ENCODE peak calls at places on chromosomes 16 and 17, in six cellular contexts. P is heart left ventricle; Z is body of pancreas; O is A673; A is CD8-positive, alpha-beta T cell; U is GM23248. I is an unnamed sample. For H3K4me1, the result is how much of the 10 kb centered on the place peaks cover.

GRCh38 chr17:81210868-81211267 is 11.9 kb downstream of the CEP131 start:
- DNase-seq in P (no peak), Z (no peak), O (no peak), A (no peak), U (no peak), I (no peak)

GRCh38 chr17:1344521-1344920 is 55.5 kb downstream of the YWHAE start:
- DNase-seq in P (no peak), Z (no peak), O (no peak), A (no peak), U (no peak), I (no peak)

GRCh38 chr17:57357392-57357784 is 101.1 kb downstream of the MSI2 start:
- DNase-seq in P (peak), Z (peak), O (no peak), A (no peak), U (no peak), I (no peak)

GRCh38 chr16:11350531-11351335 is 5.5 kb downstream of the RMI2 start:
- DNase-seq in P (no peak), Z (no peak), O (peak), A (no peak), U (peak), I (no peak)

GRCh38 chr16:64132686-64133085 is 989.2 kb downstream of the CDH11 start:
- DNase-seq in P (no peak), Z (no peak), O (no peak), A (no peak), U (no peak), I (no peak)

GRCh38 chr17:79033741-79034501 is 10.0 kb downstream of the C1QTNF1 start:
- DNase-seq in P (peak), Z (no peak), O (no peak), A (no peak), U (no peak), I (no peak)

GRCh38 chr16:87241135-87241771 is 75.9 kb downstream of the C16orf95 start:
- DNase-seq in P (no peak), Z (no peak), O (no peak), A (no peak), U (no peak), I (no peak)

GRCh38 chr16:55662641-55663040 is 6.9 kb downstream of the SLC6A2 start:
- DNase-seq in P (no peak), Z (no peak), O (no peak), A (no peak), U (no peak), I (no peak)

GRCh38 chr17:2282297-2282873 is 21.2 kb downstream of the SMG6 start:
- DNase-seq in P (no peak), Z (no peak), O (peak), A (no peak), U (peak), I (peak)

GRCh38 chr17:77109159-77110005 is 31.4 kb upstream of the SEC14L1 start:
- DNase-seq in P (no peak), Z (no peak), O (no peak), A (no peak), U (no peak), I (no peak)

GRCh38 chr16:85949787-85950186 is 50.8 kb downstream of the IRF8 start:
- DNase-seq in P (no peak), Z (no peak), O (no peak), A (no peak), U (no peak), I (no peak)

GRCh38 chr16:85946680-85947510 is 47.9 kb downstream of the IRF8 start:
- DNase-seq in P (no peak), Z (no peak), O (no peak), A (no peak), U (no peak), I (no peak)

GRCh38 chr16:85945424-85945751 is 46.4 kb downstream of the IRF8 start:
- DNase-seq in P (no peak), Z (no peak), O (no peak), A (no peak), U (no peak), I (no peak)

GRCh38 chr16:85948870-85949269 is 49.9 kb downstream of the IRF8 start:
- DNase-seq in P (no peak), Z (no peak), O (no peak), A (no peak), U (no peak), I (no peak)

GRCh38 chr16:85947511-85948509 is 48.8 kb downstream of the IRF8 start:
- DNase-seq in P (no peak), Z (no peak), O (no peak), A (no peak), U (no peak), I (no peak)
- H3K4me3 ChIP-seq in P (no peak), Z (no peak), O (no peak), A (peak), U (no peak), I (no peak)

GRCh38 chr17:83092931-83093330 is 13.5 kb downstream of the METRNL start:
- DNase-seq in P (no peak), Z (no peak), O (no peak), A (no peak), U (no peak), I (no peak)
- H3K4me1 ChIP-seq in P (under half), Z (half or more), O (under half), A (under half), U (under half), I (under half)

GRCh38 chr16:1198194-1198593 is 26.9 kb downstream of the TPSG1 start:
- DNase-seq in P (no peak), Z (no peak), O (no peak), A (no peak), U (no peak), I (no peak)

GRCh38 chr16:1195393-1195666 is 29.7 kb downstream of the TPSG1 start:
- DNase-seq in P (no peak), Z (no peak), O (no peak), A (no peak), U (no peak), I (no peak)

GRCh38 chr16:1196494-1196893 is 28.6 kb downstream of the TPSG1 start:
- DNase-seq in P (no peak), Z (no peak), O (no peak), A (no peak), U (no peak), I (no peak)

GRCh38 chr16:1199342-1200013 is 25.6 kb downstream of the TPSG1 start:
- DNase-seq in P (no peak), Z (no peak), O (no peak), A (no peak), U (no peak), I (no peak)

DNA sequence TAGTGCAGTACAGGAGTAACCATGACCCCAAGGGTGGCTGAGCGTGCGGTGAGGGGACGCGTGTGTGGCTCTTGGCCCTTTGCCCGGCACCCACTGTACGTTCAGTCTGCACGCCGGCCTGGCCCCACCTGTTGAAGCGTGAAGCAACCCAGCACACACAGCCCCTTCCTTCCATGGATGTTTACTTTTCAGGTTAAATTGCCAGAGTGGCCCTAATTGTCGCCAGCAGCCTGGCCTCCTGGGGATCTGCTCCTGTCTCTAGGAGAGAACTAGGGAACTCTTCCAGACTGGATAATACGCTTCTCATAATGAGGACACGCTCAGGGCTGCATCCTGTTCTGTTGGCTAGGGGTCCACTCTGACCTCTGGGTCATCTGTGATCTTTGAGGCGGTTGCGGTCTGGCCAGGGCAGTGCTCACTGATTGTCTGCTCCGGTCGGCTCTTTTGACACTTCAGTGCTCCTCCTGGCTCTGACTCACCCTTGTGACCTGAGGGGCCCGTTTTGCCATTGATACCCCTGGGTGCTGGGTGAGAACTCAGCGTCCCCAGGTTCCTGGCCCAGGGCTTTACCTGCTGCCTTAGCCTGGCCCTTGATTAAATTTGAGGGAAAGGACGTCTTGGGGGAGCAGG is 27.7 kb downstream of the TPSG1 start:
- DNase-seq in P (no peak), Z (no peak), O (no peak), A (no peak), U (no peak), I (no peak)
- H3K27ac ChIP-seq in P (no peak), Z (no peak), O (no peak), A (no peak), U (no peak), I (no peak)

DNA sequence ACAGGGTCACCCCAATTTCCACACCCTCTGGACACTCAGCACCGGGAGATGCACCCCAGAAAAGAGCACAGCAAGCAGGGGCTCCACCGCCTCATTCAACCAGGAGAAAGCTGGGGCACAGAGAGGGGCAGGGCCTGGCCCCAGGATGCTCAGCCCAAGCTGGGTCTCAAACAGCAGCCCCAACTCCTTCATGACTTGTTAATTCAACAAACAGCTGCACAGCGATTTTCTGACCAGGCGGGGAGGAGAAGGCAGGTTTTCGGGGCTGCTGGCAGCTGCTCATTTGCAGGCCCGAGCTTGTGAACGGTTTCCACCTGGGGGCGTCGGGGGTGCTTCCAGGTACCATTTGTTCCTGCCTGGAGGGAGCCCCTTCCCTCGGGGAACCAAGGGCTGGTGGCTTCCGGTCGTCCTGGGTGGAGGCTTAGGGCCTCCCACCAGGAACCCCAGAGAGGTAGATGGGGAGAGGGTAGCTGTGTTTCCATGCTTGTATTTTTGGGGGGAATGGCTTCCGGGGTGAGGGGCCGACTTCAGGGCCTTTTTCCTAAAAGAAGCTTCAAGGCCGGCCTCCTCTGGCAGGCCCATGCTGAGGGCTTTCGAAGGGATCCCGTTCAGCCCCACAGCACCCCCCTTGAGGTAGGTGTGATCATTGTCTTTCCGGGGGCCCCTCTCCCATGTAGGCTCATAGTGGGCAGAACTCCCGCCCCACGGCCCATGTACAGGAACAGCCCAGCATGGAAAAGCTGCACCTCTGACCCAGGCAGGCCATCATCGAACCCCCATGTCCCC is 191.6 kb upstream of the GSE1 start:
- DNase-seq in P (peak), Z (peak), O (no peak), A (no peak), U (no peak), I (no peak)
- H3K4me3 ChIP-seq in P (no peak), Z (no peak), O (no peak), A (no peak), U (no peak), I (no peak)